ENCODE peak calls at places on chromosomes 16 and 17, in eight cellular contexts. One of them, this sample, is unnamed.

GRCh38 chr16:4257646-4258556 is 14.9 kb downstream of the TFAP4 start:
- DNase-seq in OCI-LY7: no peak
- DNase-seq in lung: no peak
- DNase-seq in HTR-8/SVneo: no peak
- DNase-seq in small intestine: peak
- DNase-seq in fibroblast of lung: no peak
- DNase-seq in A172: no peak
- DNase-seq in astrocyte of the hippocampus: no peak
- DNase-seq in this sample: no peak

GRCh38 chr16:1414532-1415265 is at the start of gene UNKL:
- DNase-seq in astrocyte of the hippocampus: peak
- DNase-seq in HTR-8/SVneo: peak
- DNase-seq in lung: peak
- DNase-seq in small intestine: peak
- DNase-seq in A172: no peak
- DNase-seq in OCI-LY7: peak
- DNase-seq in fibroblast of lung: peak
- DNase-seq in this sample: peak

GRCh38 chr17:49585422-49586027 is 9.9 kb downstream of the NXPH3 start:
- DNase-seq in fibroblast of lung: no peak
- DNase-seq in HTR-8/SVneo: no peak
- DNase-seq in astrocyte of the hippocampus: no peak
- DNase-seq in OCI-LY7: no peak
- DNase-seq in lung: no peak
- DNase-seq in small intestine: no peak
- DNase-seq in A172: no peak
- DNase-seq in this sample: no peak

GRCh38 chr17:77790143-77790829 is 168.2 kb upstream of the TNRC6C start:
- DNase-seq in HTR-8/SVneo: no peak
- DNase-seq in OCI-LY7: no peak
- DNase-seq in lung: no peak
- DNase-seq in small intestine: no peak
- DNase-seq in A172: peak
- DNase-seq in fibroblast of lung: no peak
- DNase-seq in astrocyte of the hippocampus: no peak
- DNase-seq in this sample: no peak

GRCh38 chr16:55133654-55134053 is 190.3 kb upstream of the IRX6 start:
- DNase-seq in OCI-LY7: no peak
- DNase-seq in lung: no peak
- DNase-seq in fibroblast of lung: no peak
- DNase-seq in HTR-8/SVneo: no peak
- DNase-seq in small intestine: no peak
- DNase-seq in astrocyte of the hippocampus: no peak
- DNase-seq in A172: no peak
- DNase-seq in this sample: no peak

GRCh38 chr16:82936941-82937551 is 310.3 kb downstream of the CDH13 start:
- DNase-seq in small intestine: no peak
- DNase-seq in fibroblast of lung: peak
- DNase-seq in lung: no peak
- DNase-seq in OCI-LY7: no peak
- DNase-seq in A172: peak
- DNase-seq in HTR-8/SVneo: peak
- DNase-seq in astrocyte of the hippocampus: peak
- DNase-seq in this sample: no peak

GRCh38 chr16:68275611-68276191 is 11.4 kb downstream of the SLC7A6 start:
- DNase-seq in lung: no peak
- DNase-seq in HTR-8/SVneo: no peak
- DNase-seq in fibroblast of lung: no peak
- DNase-seq in astrocyte of the hippocampus: no peak
- DNase-seq in OCI-LY7: peak
- DNase-seq in small intestine: peak
- DNase-seq in A172: no peak
- DNase-seq in this sample: no peak

GRCh38 chr17:14360851-14361250 is 60.0 kb downstream of the HS3ST3B1 start:
- DNase-seq in lung: no peak
- DNase-seq in A172: no peak
- DNase-seq in HTR-8/SVneo: no peak
- DNase-seq in OCI-LY7: peak
- DNase-seq in fibroblast of lung: no peak
- DNase-seq in astrocyte of the hippocampus: no peak
- DNase-seq in small intestine: no peak
- DNase-seq in this sample: no peak

GRCh38 chr16:67296422-67296821 is 17.1 kb downstream of the PLEKHG4 start:
- DNase-seq in HTR-8/SVneo: peak
- DNase-seq in small intestine: no peak
- DNase-seq in A172: peak
- DNase-seq in astrocyte of the hippocampus: peak
- DNase-seq in OCI-LY7: no peak
- DNase-seq in fibroblast of lung: peak
- DNase-seq in lung: no peak
- DNase-seq in this sample: peak

GRCh38 chr16:69064789-69065313 is 40.6 kb upstream of the HAS3 start:
- DNase-seq in HTR-8/SVneo: no peak
- DNase-seq in astrocyte of the hippocampus: no peak
- DNase-seq in A172: no peak
- DNase-seq in small intestine: no peak
- DNase-seq in fibroblast of lung: no peak
- DNase-seq in OCI-LY7: no peak
- DNase-seq in lung: no peak
- DNase-seq in this sample: no peak

GRCh38 chr16:51763072-51763658 is 612.1 kb upstream of the SALL1 start:
- DNase-seq in A172: peak
- DNase-seq in astrocyte of the hippocampus: peak
- DNase-seq in OCI-LY7: no peak
- DNase-seq in fibroblast of lung: no peak
- DNase-seq in HTR-8/SVneo: no peak
- DNase-seq in small intestine: no peak
- DNase-seq in lung: no peak
- DNase-seq in this sample: no peak

GRCh38 chr16:68091604-68092261 is 6.6 kb downstream of the NFATC3 start:
- DNase-seq in small intestine: no peak
- DNase-seq in OCI-LY7: no peak
- DNase-seq in HTR-8/SVneo: peak
- DNase-seq in lung: no peak
- DNase-seq in fibroblast of lung: peak
- DNase-seq in A172: no peak
- DNase-seq in astrocyte of the hippocampus: peak
- DNase-seq in this sample: no peak

This sample was measured in COLO829.